ENCODE peak calls at places on chromosome 20, in seven cellular contexts. G, L, Y, Z, H, W and B are unnamed samples.

GRCh38 chr20:25686081-25687077 is 10.3 kb downstream of the ZNF337 start:
- DNase-seq in L (no peak), Y (no peak), G (no peak), Z (no peak), W (no peak), H (no peak), B (no peak)

GRCh38 chr20:46348231-46348803 is 40.0 kb upstream of the CDH22 start:
- DNase-seq in Z (no peak), H (no peak), Y (no peak), G (peak; percentile 62), W (no peak), L (peak; percentile 55), B (no peak)

GRCh38 chr20:31747640-31748039 is 8.6 kb downstream of the TPX2 start:
- DNase-seq in H (no peak), Z (no peak), L (no peak), W (no peak), G (peak; percentile 83), Y (no peak), B (no peak)

GRCh38 chr20:1894471-1894950 is 696 bp upstream of the SIRPA start:
- DNase-seq in Z (peak; percentile 83), W (no peak), L (peak; percentile 90), H (peak; percentile 71), Y (peak; percentile 75), G (peak; percentile 79), B (peak; percentile 61)

GRCh38 chr20:38658879-38659612 is 57.4 kb downstream of the ARHGAP40 start:
- DNase-seq in W (no peak), Z (no peak), L (no peak), G (peak; percentile 18), Y (no peak), H (peak; percentile 59), B (peak; percentile 46)

GRCh38 chr20:22511943-22512910 is 72.1 kb downstream of the FOXA2 start:
- DNase-seq in Y (peak; percentile 77), W (no peak), H (peak; percentile 50), G (peak; percentile 3), L (no peak), Z (no peak), B (no peak)

GRCh38 chr20:25496165-25496967 is 88.9 kb downstream of the GINS1 start:
- DNase-seq in Z (no peak), W (no peak), Y (no peak), H (no peak), L (peak; percentile 59), G (no peak), B (peak; percentile 33)

GRCh38 chr20:57941121-57941522 is 231.3 kb upstream of the PMEPA1 start:
- DNase-seq in Y (no peak), W (no peak), G (no peak), H (no peak), L (no peak), Z (no peak), B (no peak)

GRCh38 chr20:33655164-33655563 is 7.0 kb upstream of the C20orf144 start:
- DNase-seq in W (no peak), L (peak; percentile 29), H (no peak), Z (no peak), Y (no peak), G (no peak), B (no peak)

GRCh38 chr20:6942266-6942665 is 174.8 kb downstream of the BMP2 start:
- DNase-seq in L (no peak), H (peak; percentile 70), Y (no peak), W (no peak), Z (no peak), G (no peak), B (no peak)

GRCh38 chr20:41100001-41100480 is 37.3 kb upstream of the PLCG1 start:
- DNase-seq in L (no peak), Y (no peak), W (no peak), Z (no peak), G (no peak), H (no peak), B (no peak)

GRCh38 chr20:33719277-33719988 is 677 bp downstream of the PXMP4 start:
- DNase-seq in G (no peak), H (no peak), Z (no peak), Y (no peak), L (no peak), W (no peak), B (peak; percentile 11)

GRCh38 chr20:59776626-59777320 is 156.7 kb downstream of the SYCP2 start:
- DNase-seq in W (no peak), Z (peak; percentile 31), G (no peak), Y (no peak), H (no peak), L (no peak), B (no peak)

GRCh38 chr20:47535088-47535487 is 33.4 kb downstream of the NCOA3 start:
- DNase-seq in W (no peak), L (no peak), Z (no peak), H (no peak), G (no peak), Y (no peak), B (no peak)

GRCh38 chr20:24955045-24955444 is 6.0 kb downstream of the CST7 start:
- DNase-seq in G (no peak), H (no peak), Y (no peak), Z (no peak), W (no peak), L (no peak), B (no peak)

GRCh38 chr20:998431-998830 is 3.7 kb downstream of the RSPO4 start:
- DNase-seq in W (no peak), Z (no peak), G (no peak), H (no peak), L (no peak), Y (no peak), B (no peak)

GRCh38 chr20:51966296-51966971 is 164.1 kb upstream of the SALL4 start:
- DNase-seq in Y (no peak), W (no peak), Z (no peak), H (peak; percentile 68), L (no peak), G (peak; percentile 81), B (peak; percentile 79)

GRCh38 chr20:17504326-17504897 is 26.8 kb downstream of the BFSP1 start:
- DNase-seq in L (no peak), G (no peak), Z (no peak), H (no peak), W (no peak), Y (no peak), B (no peak)

GRCh38 chr20:723756-724155 is 44.5 kb downstream of the SLC52A3 start:
- DNase-seq in Y (peak; percentile 63), W (no peak), L (no peak), Z (no peak), G (no peak), H (peak; percentile 53), B (peak; percentile 30)

GRCh38 chr20:18443841-18444240 is 23.0 kb downstream of the DZANK1 start:
- DNase-seq in G (peak; percentile 31), L (no peak), Z (no peak), Y (no peak), W (no peak), H (peak; percentile 8), B (peak; percentile 8)

DNA sequence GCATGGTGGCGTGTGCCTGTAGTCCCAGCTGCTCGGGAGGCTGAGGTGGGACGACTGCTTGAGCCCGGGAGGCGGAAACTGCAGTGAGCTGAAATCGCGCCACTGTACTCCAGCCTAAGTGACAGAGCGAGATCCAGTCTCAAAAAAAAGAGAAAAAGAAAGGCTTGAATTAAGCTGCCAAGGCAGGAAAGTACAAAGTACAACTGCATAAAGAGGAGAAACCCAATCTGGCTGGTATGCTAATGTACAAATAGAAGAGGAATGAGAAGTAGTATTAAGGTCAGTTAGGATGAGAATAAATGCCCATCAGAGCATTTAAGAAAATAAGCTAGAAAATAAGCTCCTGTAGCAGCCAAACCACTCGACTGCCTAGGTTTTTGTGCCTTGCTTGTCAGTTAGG is 23.1 kb upstream of the RPN2 start:
- DNase-seq in Y (no peak), W (no peak), G (no peak), H (no peak), Z (no peak), L (no peak), B (no peak)
- TF ChIP-seq CTCF in Y (no peak), W (no peak), G (no peak), H (no peak), Z (no peak), L (no peak), B (no peak)

DNA sequence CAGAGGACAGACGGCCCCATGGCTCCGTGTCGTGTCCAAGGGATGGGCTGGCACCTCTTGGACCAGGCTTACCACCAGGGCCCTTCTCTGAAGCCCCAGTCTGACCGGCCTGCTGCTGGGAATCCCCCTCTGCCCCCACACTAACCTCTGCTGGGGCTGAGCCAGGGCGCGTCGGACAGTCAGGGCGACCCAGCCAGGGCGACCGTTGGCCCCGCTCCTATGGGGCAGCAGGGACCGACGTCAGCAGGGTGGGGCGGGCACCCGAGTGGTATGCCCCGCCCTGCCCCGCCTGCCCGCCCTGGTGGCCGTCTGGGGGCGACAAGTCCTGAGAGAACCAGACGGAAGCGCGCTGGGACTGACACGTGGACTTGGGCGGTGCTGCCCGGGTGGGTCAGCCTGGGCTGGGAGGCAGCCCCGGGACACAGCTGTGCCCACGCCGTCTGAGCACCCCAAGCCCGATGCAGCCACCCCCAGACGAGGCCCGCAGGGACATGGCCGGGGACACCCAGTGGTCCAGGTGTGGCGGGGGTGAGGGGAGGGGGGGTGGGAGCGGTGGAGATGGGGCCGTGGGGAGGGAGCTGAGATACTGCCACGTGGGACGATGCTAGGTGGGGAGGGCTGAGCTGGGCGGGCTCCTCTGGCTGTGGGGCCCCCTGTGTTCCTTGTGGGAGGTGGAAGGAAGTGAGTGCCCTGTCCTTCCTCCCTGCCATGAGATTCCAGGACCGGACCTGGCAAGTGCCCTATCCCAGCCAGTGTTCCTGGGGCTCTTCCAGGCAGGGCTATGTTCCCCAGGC is at the start of gene SLC17A9:
- DNase-seq in Y (peak; percentile 93), L (peak; percentile 91), Z (peak; percentile 83), G (peak; percentile 36), W (no peak), H (no peak), B (no peak)
- TF ChIP-seq CTCF in Y (peak; percentile 10), L (no peak), Z (no peak), G (no peak), W (peak; percentile 18), H (no peak), B (no peak)

DNA sequence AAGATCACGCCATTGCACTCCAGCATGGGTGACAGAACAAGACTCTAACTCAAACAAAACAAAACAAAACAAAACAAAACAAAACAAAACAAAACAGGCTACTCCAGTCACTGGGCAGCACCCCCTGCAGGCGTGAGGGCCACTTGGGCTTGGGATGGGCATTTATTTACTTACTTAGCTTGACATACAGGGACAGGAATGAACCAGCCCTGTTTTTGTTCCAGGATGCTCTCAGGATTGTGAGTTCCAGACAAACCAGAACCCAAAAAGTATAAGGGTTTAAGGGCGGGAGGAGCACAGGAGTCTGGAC is 4.0 kb upstream of the PTPN1 start:
- DNase-seq in L (no peak), Z (no peak), W (no peak), Y (no peak), H (no peak), G (no peak), B (no peak)
- TF ChIP-seq CTCF in L (no peak), Z (no peak), W (no peak), Y (no peak), H (peak; percentile 25), G (peak; percentile 12), B (no peak)

DNA sequence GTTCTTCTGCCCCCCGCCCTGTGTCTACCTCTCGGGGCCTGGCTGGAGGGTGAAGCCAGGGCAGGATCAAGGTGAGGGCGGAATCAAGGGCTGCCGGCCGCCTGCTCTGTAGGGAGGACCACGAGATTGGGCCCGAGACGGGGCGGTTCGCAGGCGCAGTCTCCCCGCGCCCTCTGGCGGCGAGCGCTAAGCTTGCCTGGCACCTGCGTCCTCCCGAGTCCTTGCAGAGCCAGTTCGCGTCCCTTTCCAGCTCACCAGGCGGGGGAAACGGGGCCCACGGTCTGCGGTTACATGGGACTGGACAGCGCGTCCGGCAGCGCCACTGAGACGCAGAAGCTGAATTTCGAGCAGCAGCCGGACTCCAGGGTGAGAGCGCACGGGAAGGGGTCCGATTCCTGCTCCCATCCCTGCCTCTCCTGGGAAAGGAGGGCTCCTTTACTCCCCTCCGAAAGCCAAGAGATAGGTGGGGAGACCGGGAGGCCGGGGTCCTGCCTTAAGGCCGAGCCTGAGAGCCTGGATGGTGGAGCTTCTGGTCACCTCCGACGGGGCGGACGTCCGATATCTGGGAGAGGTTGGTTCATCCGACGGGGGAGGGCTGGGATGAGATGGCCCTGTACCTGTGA is 3.6 kb upstream of the MATN4 start:
- DNase-seq in Y (peak; percentile 89), G (peak; percentile 63), H (peak; percentile 65), Z (no peak), L (peak; percentile 87), W (no peak), B (peak; percentile 55)
- TF ChIP-seq CTCF in Y (peak; percentile 78), G (peak; percentile 87), H (peak; percentile 81), Z (peak; percentile 71), L (peak; percentile 75), W (peak; percentile 93), B (peak; percentile 80)